ENCODE peak calls at places on chromosomes 2 and 18, in nine cellular contexts. Y is LNCaP clone FGC, T is GM20000, S is type B pancreatic cell, M is PC-9, R is omental fat pad, H is A549, C is endothelial cell, J is adrenal gland. Q is an unnamed sample.

GRCh38 chr2:71157124-71157802 is 26.8 kb downstream of the MPHOSPH10 start:
- DNase-seq in Y (no peak), H (peak), C (peak), S (peak), T (peak), M (no peak), R (peak), J (peak), Q (peak)

GRCh38 chr2:126866451-126866850 is 32.2 kb upstream of the TEX51 start:
- DNase-seq in T (no peak), J (peak), H (no peak), Y (no peak), R (no peak), M (no peak), S (peak), C (no peak), Q (no peak)

GRCh38 chr2:240403358-240404104 is 31.9 kb upstream of the GPC1 start:
- DNase-seq in S (peak), M (no peak), H (no peak), R (no peak), J (peak), C (no peak), T (no peak), Y (no peak), Q (no peak)

GRCh38 chr18:6219116-6219717 is 195.5 kb downstream of the L3MBTL4 start:
- DNase-seq in S (no peak), J (peak), R (no peak), Y (peak), M (no peak), C (peak), H (peak), T (peak), Q (no peak)

GRCh38 chr18:43883886-43884285 is 606.6 kb upstream of the SYT4 start:
- DNase-seq in M (no peak), S (no peak), J (no peak), Y (no peak), R (no peak), T (no peak), H (no peak), C (no peak), Q (no peak)

GRCh38 chr2:188659656-188660406 is 314.3 kb upstream of the COL3A1 start:
- DNase-seq in M (no peak), J (no peak), S (no peak), T (no peak), Y (no peak), H (peak), R (no peak), C (no peak), Q (no peak)

GRCh38 chr18:78686976-78687685 is 292.5 kb upstream of the SALL3 start:
- DNase-seq in H (no peak), M (no peak), C (no peak), R (no peak), S (no peak), J (no peak), Y (no peak), T (no peak), Q (no peak)

GRCh38 chr18:26262156-26262555 is 35.9 kb downstream of the TAF4B start:
- DNase-seq in J (no peak), Y (no peak), M (no peak), T (no peak), H (no peak), S (no peak), C (no peak), R (no peak), Q (no peak)

GRCh38 chr2:9970386-9971044 is 19.0 kb downstream of the GRHL1 start:
- DNase-seq in J (no peak), Y (no peak), C (no peak), R (no peak), M (no peak), S (no peak), T (no peak), H (no peak), Q (no peak)

GRCh38 chr2:138997849-138998517 is 217.8 kb upstream of the NXPH2 start:
- DNase-seq in T (no peak), M (no peak), J (no peak), S (no peak), R (no peak), Y (no peak), C (no peak), H (no peak), Q (no peak)

GRCh38 chr18:71036783-71037182 is 747.9 kb downstream of the SOCS6 start:
- DNase-seq in Y (no peak), C (no peak), R (no peak), M (peak), J (no peak), T (no peak), H (peak), S (no peak), Q (no peak)

GRCh38 chr2:215921884-215922283 is 91.5 kb downstream of the MREG start:
- DNase-seq in R (no peak), J (peak), S (no peak), H (peak), Y (no peak), M (peak), C (no peak), T (no peak), Q (no peak)

GRCh38 chr2:23564618-23564967 is 179.6 kb downstream of the KLHL29 start:
- DNase-seq in M (no peak), J (no peak), S (no peak), H (no peak), R (no peak), Y (no peak), C (no peak), T (no peak), Q (no peak)

GRCh38 chr2:122445003-122445402 is 689.6 kb downstream of the TSN start:
- DNase-seq in R (no peak), Y (no peak), S (no peak), H (no peak), C (no peak), T (no peak), M (no peak), J (no peak), Q (no peak)

GRCh38 chr2:239302083-239302807 is 98.6 kb downstream of the HDAC4 start:
- DNase-seq in M (no peak), H (no peak), Y (no peak), R (no peak), J (peak), T (no peak), S (no peak), C (no peak), Q (no peak)

GRCh38 chr2:140865851-140866250 is 1265.0 kb downstream of the LRP1B start:
- DNase-seq in J (no peak), M (no peak), S (no peak), Y (no peak), H (no peak), C (no peak), T (no peak), R (no peak), Q (no peak)

GRCh38 chr2:185689906-185690539 is 48.6 kb upstream of the FSIP2 start:
- DNase-seq in H (peak), T (no peak), S (no peak), R (no peak), C (no peak), M (no peak), J (no peak), Y (no peak), Q (no peak)

GRCh38 chr2:65796259-65796658 is 363.9 kb upstream of the SPRED2 start:
- DNase-seq in M (no peak), R (no peak), Y (no peak), T (no peak), H (no peak), C (no peak), S (no peak), J (no peak), Q (no peak)

GRCh38 chr2:27278010-27278409 is 2.8 kb downstream of the DNAJC5G start:
- DNase-seq in C (no peak), J (no peak), T (no peak), R (no peak), Y (no peak), H (no peak), M (no peak), S (no peak), Q (no peak)

GRCh38 chr2:68744517-68744916 is 9.9 kb downstream of the ARHGAP25 start:
- DNase-seq in S (no peak), R (no peak), J (no peak), Y (no peak), T (no peak), M (no peak), H (no peak), C (no peak), Q (no peak)
- TF ChIP-seq CTCF in S (no peak), R (no peak), J (no peak), Y (no peak), T (no peak), M (no peak), H (no peak), C (no peak), Q (no peak)

DNA sequence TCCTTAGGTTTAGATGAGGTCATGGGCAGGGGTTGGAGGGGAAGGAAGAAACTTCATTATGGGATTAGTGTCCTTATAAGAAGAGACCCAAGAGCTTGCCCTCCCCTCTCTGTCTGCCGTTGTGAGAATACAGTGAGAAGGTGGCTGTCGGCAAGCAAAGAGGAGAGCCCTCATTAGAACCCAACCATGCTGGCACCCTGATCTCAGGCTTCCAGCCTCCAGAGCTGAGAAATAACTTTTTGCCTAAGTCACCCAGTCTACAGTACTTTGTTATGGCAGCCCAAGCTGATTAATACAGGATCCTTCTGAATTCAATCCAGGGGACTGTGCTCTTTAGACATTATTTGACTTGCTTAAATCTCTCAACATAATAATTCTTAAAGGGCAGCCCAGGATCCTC is 209.0 kb downstream of the RNF152 start:
- DNase-seq in Y (no peak), R (no peak), H (no peak), T (no peak), M (no peak), C (no peak), J (no peak), S (no peak), Q (no peak)
- TF ChIP-seq CTCF in Y (no peak), R (no peak), H (no peak), T (no peak), M (no peak), C (no peak), J (no peak), S (no peak), Q (no peak)

GRCh38 chr2:241859436-241860183 is 916 bp upstream of the PDCD1 start:
- DNase-seq in C (peak), Y (no peak), R (no peak), M (no peak), H (no peak), T (peak), S (no peak), J (peak), Q (peak)
- TF ChIP-seq CTCF in C (no peak), Y (no peak), R (no peak), M (no peak), H (no peak), T (peak), S (no peak), J (no peak), Q (no peak)

DNA sequence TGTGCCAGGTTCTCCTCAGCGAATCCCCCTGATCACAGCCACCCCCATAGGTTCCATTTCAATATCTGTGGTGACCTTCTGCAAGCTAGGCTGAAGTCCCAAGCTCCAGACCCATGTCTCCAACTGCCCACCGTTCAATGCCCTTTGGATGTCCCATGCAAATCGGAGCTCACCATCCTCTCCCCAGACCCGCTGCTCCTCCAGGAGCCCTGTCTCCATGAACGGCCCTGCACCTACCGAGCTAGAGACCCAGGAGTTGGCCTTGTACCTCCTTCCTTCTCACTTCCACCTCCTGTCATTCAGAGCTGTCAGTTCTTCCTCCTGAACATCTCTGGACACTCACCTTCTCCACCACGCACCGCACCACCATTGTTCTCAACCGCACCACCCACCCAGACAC is 1.0 kb upstream of the FAHD2A start:
- DNase-seq in C (no peak), M (no peak), R (no peak), J (no peak), T (no peak), H (no peak), Y (no peak), S (no peak), Q (no peak)
- TF ChIP-seq CTCF in C (no peak), M (no peak), R (no peak), J (no peak), T (no peak), H (no peak), Y (no peak), S (no peak), Q (no peak)

GRCh38 chr2:211049321-211050018 is 493.1 kb downstream of the CPS1 start:
- DNase-seq in T (no peak), C (no peak), S (no peak), R (no peak), M (no peak), Y (no peak), H (no peak), J (no peak), Q (no peak)

DNA sequence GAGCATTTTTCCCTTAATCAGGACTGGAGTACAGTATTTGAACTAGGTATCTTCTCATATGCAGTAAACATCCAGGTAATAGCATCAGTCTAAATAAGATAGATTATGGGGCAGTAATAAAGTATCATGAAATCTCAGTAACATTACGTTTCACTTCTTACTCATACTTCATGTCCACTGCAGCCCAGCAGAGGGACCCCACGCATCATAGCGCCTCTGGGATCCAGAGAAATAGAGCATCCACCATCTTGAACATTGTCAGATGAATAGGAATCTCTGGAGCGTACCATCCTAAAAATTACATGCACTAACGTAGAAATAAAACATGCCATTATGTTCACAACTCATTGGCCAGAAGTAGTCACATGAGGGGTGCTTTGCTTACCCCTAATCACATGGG is 499.0 kb downstream of the CPS1 start:
- DNase-seq in J (no peak), C (peak), Y (no peak), M (no peak), R (no peak), S (no peak), H (peak), T (no peak), Q (no peak)
- TF ChIP-seq CTCF in J (no peak), C (no peak), Y (peak), M (peak), R (no peak), S (peak), H (peak), T (no peak), Q (no peak)

GRCh38 chr2:59935005-59935404 is 618.4 kb downstream of the BCL11A start:
- DNase-seq in Y (no peak), R (no peak), C (no peak), T (no peak), S (no peak), H (no peak), J (no peak), M (no peak), Q (no peak)
- TF ChIP-seq CTCF in Y (no peak), R (no peak), C (no peak), T (no peak), S (no peak), H (no peak), J (no peak), M (no peak), Q (no peak)

GRCh38 chr2:8004250-8004681 is 677.6 kb upstream of the ID2 start:
- DNase-seq in J (peak), T (no peak), Y (peak), C (no peak), M (no peak), R (no peak), H (peak), S (no peak), Q (peak)

GRCh38 chr2:7999683-8000476 is 682.0 kb upstream of the ID2 start:
- DNase-seq in C (no peak), Y (no peak), T (no peak), S (no peak), H (no peak), J (peak), M (no peak), R (no peak), Q (no peak)

GRCh38 chr2:8002765-8003393 is 679.0 kb upstream of the ID2 start:
- DNase-seq in S (no peak), J (no peak), C (no peak), T (no peak), H (no peak), Y (no peak), R (no peak), M (no peak), Q (peak)

GRCh38 chr2:8003462-8004075 is 678.3 kb upstream of the ID2 start:
- DNase-seq in S (no peak), T (no peak), C (no peak), J (peak), R (no peak), H (no peak), M (no peak), Y (no peak), Q (no peak)

DNA sequence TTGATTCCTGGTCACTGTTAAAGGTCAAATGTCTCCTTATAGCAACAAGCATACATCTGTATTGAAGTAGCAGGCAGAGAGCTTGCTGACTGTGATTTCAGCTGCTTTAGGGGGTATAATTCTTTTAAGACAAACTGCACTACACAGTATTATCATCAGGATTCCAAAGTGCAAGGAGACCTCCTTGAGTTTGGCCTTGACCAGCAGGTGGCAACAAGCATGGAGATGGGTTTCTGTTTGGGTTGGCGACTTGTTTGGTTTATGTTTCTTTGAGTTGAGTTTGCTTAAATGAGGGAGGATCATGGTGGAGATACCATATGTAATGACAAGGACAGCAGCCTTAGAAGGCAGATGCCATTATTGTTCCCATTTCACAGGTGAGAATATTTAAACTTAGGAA is 681.0 kb upstream of the ID2 start:
- DNase-seq in S (no peak), Y (no peak), H (peak), R (no peak), C (no peak), M (no peak), T (no peak), J (no peak), Q (no peak)
- TF ChIP-seq CTCF in S (peak), Y (peak), H (peak), R (no peak), C (no peak), M (no peak), T (no peak), J (no peak), Q (peak)

DNA sequence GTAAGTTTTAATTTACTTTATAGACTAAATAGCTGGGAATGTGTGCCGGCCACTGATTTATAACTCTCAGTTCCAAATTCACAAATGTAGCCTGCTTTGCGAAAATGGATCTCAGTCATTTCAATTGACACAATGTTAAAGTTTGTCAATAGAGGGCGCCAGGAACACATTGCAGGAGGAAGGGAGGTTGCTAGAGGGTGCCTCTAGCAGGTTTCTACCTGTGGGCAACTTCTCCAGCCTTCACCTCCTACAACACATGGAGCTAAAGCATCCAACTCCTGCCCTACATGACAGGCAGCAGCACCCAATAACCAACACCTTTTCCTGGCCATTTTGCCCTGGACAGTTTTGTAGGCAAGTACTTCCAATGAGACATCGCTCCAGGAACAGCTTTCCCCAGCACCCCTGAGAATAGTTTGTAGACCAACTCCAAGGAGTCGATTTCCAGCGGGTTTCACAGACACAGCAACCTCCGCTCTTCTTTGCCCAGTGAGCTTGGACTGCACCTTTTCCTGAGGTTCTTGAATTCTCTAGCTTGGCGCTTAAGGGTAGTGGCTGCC is 784.8 kb upstream of the CDH2 start:
- DNase-seq in C (peak), R (no peak), J (no peak), M (no peak), S (no peak), T (no peak), Y (peak), H (peak), Q (peak)
- TF ChIP-seq CTCF in C (peak), R (no peak), J (no peak), M (peak), S (peak), T (peak), Y (peak), H (peak), Q (peak)

DNA sequence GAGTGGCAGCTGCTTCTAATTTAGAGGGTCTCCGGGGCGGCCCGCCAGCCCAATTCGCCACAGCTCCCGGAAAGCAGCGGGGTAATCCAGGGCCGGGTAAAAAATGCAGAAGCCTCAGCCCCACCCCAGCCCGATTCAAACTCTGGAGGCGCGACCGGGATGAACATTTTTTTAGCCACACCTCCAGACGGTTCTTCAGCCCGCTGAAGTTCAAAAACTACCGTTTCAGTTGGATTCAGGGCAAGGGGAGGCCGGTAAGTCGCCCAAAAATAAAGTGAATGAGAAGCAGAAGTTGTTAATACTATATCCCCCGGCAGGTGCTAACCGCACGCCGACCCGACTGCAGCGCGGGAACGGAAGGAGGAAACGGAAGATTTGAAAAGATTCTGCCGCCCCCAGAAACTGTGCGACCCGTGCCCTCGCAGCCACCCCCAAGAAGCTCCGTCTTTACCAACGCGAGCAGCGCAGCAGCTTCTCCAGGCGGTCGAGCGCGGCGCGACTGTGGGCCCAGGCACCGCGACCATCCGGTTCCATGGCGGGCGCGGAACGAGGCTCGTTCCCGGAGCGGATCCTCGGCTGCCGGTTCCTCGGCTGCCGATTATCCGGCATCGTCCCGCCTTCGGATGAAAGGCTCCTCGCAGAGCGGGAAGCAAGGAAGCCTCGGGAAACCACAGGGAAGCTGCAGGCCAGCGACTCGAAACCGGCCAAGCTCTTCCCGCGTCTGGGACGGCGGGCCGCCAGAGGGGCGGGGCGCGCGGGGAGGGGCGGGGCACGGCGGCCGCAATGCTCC is at the start of gene BARD1:
- DNase-seq in S (no peak), J (peak), T (peak), H (peak), Y (no peak), R (no peak), C (peak), M (peak), Q (peak)
- TF ChIP-seq CTCF in S (peak), J (no peak), T (no peak), H (no peak), Y (no peak), R (no peak), C (no peak), M (no peak), Q (no peak)

Q was measured in GM13977.